ENCODE peak calls at places on chromosome 21, in eight cellular contexts. F, C, R, X, A, M, O and L are unnamed samples.

GRCh38 chr21:37557261-37557950 is 190.8 kb downstream of the DYRK1A start:
- DNase-seq in M (no peak), C (no peak), F (no peak), O (no peak), A (no peak), X (no peak), R (no peak), L (no peak)

GRCh38 chr21:45420623-45421041 is 15.7 kb downstream of the COL18A1 start:
- DNase-seq in M (no peak), O (peak), X (no peak), A (no peak), R (no peak), F (no peak), C (peak), L (no peak)

GRCh38 chr21:45417256-45417950 is 12.4 kb downstream of the COL18A1 start:
- DNase-seq in R (no peak), F (no peak), C (peak), X (no peak), O (no peak), A (no peak), M (no peak), L (no peak)

GRCh38 chr21:40936771-40937261 is 89.9 kb upstream of the DSCAM start:
- DNase-seq in O (no peak), X (no peak), R (no peak), A (no peak), M (no peak), F (no peak), C (no peak), L (peak)

GRCh38 chr21:35337573-35337972 is 288.5 kb upstream of the RUNX1 start:
- DNase-seq in C (no peak), M (no peak), O (no peak), A (no peak), R (no peak), X (no peak), F (no peak), L (no peak)

GRCh38 chr21:45534591-45535331 is 7.5 kb downstream of the SLC19A1 start:
- DNase-seq in X (peak), M (peak), O (no peak), R (peak), C (peak), A (no peak), F (no peak), L (peak)

GRCh38 chr21:28579986-28580550 is 412.6 kb downstream of the LTN1 start:
- DNase-seq in M (no peak), R (no peak), O (no peak), C (no peak), X (no peak), F (no peak), A (no peak), L (no peak)

GRCh38 chr21:38742580-38743260 is 63.0 kb upstream of the ETS2 start:
- DNase-seq in A (no peak), X (no peak), F (no peak), R (no peak), O (no peak), C (no peak), M (no peak), L (no peak)

GRCh38 chr21:38965241-38965640 is 159.5 kb downstream of the ETS2 start:
- DNase-seq in M (no peak), F (no peak), O (no peak), A (peak), X (no peak), R (no peak), C (no peak), L (no peak)

DNA sequence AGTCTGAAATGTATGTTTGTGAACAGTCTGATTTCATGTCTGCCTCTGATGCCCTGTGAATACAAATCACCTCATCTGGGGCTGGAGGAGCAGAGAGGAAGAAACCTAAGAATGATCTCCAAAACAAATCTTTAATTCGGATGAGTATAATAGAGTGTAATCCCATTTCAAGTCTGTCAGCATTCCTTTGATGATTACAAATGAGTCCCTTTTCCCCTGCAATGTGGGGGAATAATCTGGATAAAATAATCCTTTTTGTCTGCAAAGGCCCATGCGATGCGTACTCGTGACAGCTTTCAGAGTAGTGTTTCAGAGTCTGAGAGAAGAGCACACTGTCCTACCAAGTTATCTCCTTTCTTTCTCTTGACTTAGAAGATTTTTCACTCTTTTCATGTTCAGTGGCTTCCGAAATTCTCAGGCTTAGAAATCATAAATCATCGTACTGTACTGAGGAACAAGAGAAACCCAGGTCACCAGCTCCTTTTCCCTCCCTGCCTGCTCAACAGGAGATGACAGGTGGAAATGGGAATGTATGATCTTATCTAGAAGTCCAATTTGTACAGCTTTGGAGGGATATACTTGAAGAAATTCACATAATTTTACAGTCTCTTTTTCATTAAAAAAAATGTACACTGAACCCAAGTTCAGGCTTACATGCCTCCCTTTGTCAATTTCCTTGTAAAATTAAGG is 11.5 kb downstream of the EVA1C start:
- DNase-seq in M (no peak), R (no peak), C (no peak), X (no peak), F (no peak), O (no peak), A (no peak), L (no peak)
- H3K4me3 ChIP-seq in M (no peak), R (no peak), C (no peak), X (no peak), F (no peak), O (no peak), A (no peak), L (no peak)

DNA sequence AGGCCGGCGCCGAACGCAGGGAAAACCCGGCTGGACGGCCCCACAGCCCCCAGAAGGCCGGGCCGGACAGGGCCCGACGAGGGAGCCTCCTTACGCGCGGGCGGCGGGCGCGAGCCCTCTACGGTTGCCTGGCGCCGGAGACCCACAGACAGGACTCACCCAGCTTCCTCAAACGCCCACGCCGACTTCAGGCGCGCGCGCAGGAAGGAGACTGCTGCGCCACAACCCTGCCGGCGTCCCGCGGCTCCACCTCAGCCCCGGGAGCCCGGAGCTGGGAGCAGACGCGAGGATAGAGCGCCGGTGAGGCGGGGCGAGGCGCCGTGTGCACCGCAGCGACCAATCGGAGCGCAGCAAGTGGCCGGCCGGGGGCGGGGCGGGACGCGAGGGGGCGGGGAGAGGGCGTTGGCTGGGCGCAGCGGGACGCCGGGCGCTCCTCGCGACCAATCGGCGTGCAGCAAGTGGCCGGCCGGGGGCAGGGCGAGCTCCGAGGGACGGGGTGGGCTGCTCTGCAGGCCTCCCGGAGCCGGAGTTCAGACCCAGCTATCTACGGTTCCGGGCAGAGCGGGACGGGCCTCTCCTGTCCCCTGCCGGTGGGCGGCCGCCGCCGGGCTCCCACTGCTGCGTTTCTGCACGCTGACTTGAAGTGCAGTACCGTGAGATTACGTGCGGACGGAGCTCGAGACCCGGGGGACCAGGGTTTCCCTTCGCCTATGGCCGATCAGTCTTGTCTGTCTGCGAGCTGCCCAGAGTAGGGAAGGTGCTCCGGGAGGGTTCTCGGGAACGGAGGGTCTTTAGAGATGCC is at the start of gene TMEM50B:
- DNase-seq in M (peak), R (peak), F (peak), O (peak), X (peak), A (peak), C (peak), L (peak)
- TF ChIP-seq POLR2A in M (peak), R (peak), F (peak), O (peak), X (peak), A (peak), C (peak), L (peak)

GRCh38 chr21:34243562-34243961 is 120.2 kb upstream of the KCNE2 start:
- DNase-seq in X (peak), C (no peak), O (peak), A (peak), F (no peak), R (no peak), M (no peak), L (peak)
- TF ChIP-seq CTCF in X (peak), C (peak), O (peak), A (peak), F (peak), R (peak), M (peak), L (peak)

GRCh38 chr21:8989261-8989882 is 1532.0 kb upstream of the TPTE start:
- DNase-seq in C (no peak), F (no peak), A (no peak), M (no peak), R (no peak), O (no peak), X (no peak), L (no peak)

GRCh38 chr21:8991968-8992621 is 1529.3 kb upstream of the TPTE start:
- DNase-seq in X (no peak), R (no peak), A (no peak), O (no peak), M (no peak), F (no peak), C (no peak), L (no peak)

GRCh38 chr21:8991088-8991907 is 1530.1 kb upstream of the TPTE start:
- DNase-seq in M (no peak), O (no peak), F (no peak), A (no peak), X (no peak), C (no peak), R (no peak), L (no peak)

GRCh38 chr21:8989883-8990325 is 1531.5 kb upstream of the TPTE start:
- DNase-seq in F (no peak), R (no peak), A (no peak), X (no peak), O (no peak), M (no peak), C (peak), L (peak)

DNA sequence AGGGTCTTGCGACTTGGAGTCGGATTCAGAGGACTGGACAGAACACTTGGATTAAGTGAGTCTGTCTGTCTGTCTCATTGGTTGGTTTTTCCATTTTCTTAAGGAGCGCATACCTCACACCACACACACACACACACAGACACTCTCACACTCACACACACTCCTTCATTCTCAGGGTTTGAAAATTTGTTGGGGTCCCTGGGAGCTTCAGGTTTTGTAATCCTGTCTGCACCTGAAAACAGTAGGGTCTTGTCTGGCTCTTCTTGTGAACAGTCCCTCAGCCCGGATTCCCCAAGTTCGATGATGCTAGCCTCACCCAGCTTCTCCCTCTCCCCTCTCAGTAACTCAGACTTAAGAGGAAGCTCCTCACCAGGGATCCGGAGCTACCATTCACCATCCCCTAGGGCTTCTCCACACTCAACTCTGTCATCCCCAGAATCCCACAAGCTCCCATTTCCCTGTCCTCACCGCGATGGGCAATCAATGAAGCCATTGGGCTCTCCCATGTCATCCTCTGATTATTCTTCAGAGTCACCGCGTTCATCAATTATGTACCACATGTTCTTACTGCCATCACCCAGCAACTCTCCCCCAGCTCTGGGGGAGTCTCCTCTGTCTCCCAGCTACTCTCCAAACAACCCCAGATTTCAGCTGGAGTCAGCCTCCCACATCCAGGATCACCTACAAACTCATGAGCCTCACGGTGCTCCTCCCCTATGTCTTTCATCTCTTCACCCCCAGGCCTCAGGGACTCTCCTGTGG is 1530.9 kb upstream of the TPTE start:
- DNase-seq in M (no peak), X (no peak), C (no peak), A (no peak), F (no peak), R (no peak), O (no peak), L (no peak)
- H3K4me3 ChIP-seq in M (no peak), X (no peak), C (no peak), A (no peak), F (no peak), R (no peak), O (no peak), L (no peak)

GRCh38 chr21:46627726-46628125 is 7.7 kb upstream of the PRMT2 start:
- DNase-seq in R (no peak), X (no peak), A (no peak), O (no peak), M (no peak), F (no peak), C (no peak), L (no peak)
- TF ChIP-seq POLR2A in R (no peak), X (no peak), A (no peak), O (no peak), M (no peak), F (no peak), C (no peak), L (no peak)

GRCh38 chr21:42010507-42011493 is 640 bp upstream of the ZBTB21 start:
- DNase-seq in M (no peak), X (peak), A (no peak), C (peak), R (no peak), O (peak), F (no peak), L (no peak)
- TF ChIP-seq CTCF in M (peak), X (no peak), A (peak), C (no peak), R (no peak), O (no peak), F (no peak), L (no peak)

GRCh38 chr21:25834376-25834775 is 99.6 kb downstream of the GABPA start:
- DNase-seq in R (no peak), C (no peak), F (no peak), A (no peak), X (no peak), O (no peak), M (no peak), L (no peak)
- H3K4me3 ChIP-seq in R (no peak), C (no peak), F (no peak), A (no peak), X (no peak), O (no peak), M (no peak), L (no peak)